ENCODE peak calls at places on chromosome X, in nine cellular contexts. One of them, this sample, is unnamed.

GRCh38 chrX:150421816-150422215 is 58.7 kb downstream of the MAMLD1 start:
- DNase-seq in choroid plexus epithelial cell: no peak
- DNase-seq in heart right ventricle: peak
- DNase-seq in fibroblast of mammary gland: peak
- DNase-seq in endothelial cell: no peak
- DNase-seq in AG04449: no peak
- DNase-seq in endothelial cell of umbilical vein: no peak
- DNase-seq in CD8-positive, alpha-beta T cell: no peak
- DNase-seq in neural crest cell: no peak
- DNase-seq in this sample: no peak

GRCh38 chrX:40734956-40735317 is 405 bp downstream of the MED14 start:
- DNase-seq in endothelial cell of umbilical vein: peak
- DNase-seq in AG04449: no peak
- DNase-seq in fibroblast of mammary gland: no peak
- DNase-seq in endothelial cell: no peak
- DNase-seq in heart right ventricle: no peak
- DNase-seq in choroid plexus epithelial cell: peak
- DNase-seq in CD8-positive, alpha-beta T cell: peak
- DNase-seq in neural crest cell: no peak
- DNase-seq in this sample: no peak

GRCh38 chrX:19870710-19871490 is 16.5 kb downstream of the SH3KBP1 start:
- DNase-seq in choroid plexus epithelial cell: no peak
- DNase-seq in endothelial cell of umbilical vein: peak
- DNase-seq in endothelial cell: no peak
- DNase-seq in AG04449: no peak
- DNase-seq in neural crest cell: no peak
- DNase-seq in CD8-positive, alpha-beta T cell: no peak
- DNase-seq in fibroblast of mammary gland: no peak
- DNase-seq in heart right ventricle: no peak
- DNase-seq in this sample: no peak

GRCh38 chrX:10769696-10770619 is 149.6 kb upstream of the MID1 start:
- DNase-seq in endothelial cell of umbilical vein: peak
- DNase-seq in CD8-positive, alpha-beta T cell: no peak
- DNase-seq in fibroblast of mammary gland: peak
- DNase-seq in heart right ventricle: no peak
- DNase-seq in neural crest cell: peak
- DNase-seq in choroid plexus epithelial cell: peak
- DNase-seq in AG04449: no peak
- DNase-seq in endothelial cell: no peak
- DNase-seq in this sample: no peak

GRCh38 chrX:8987672-8988250 is 46.2 kb downstream of the FAM9B start:
- DNase-seq in fibroblast of mammary gland: no peak
- DNase-seq in CD8-positive, alpha-beta T cell: peak
- DNase-seq in neural crest cell: no peak
- DNase-seq in endothelial cell of umbilical vein: no peak
- DNase-seq in choroid plexus epithelial cell: no peak
- DNase-seq in endothelial cell: no peak
- DNase-seq in heart right ventricle: no peak
- DNase-seq in AG04449: no peak
- DNase-seq in this sample: no peak

GRCh38 chrX:134969726-134970125 is 21.1 kb upstream of the SMIM10 start:
- DNase-seq in CD8-positive, alpha-beta T cell: no peak
- DNase-seq in endothelial cell of umbilical vein: no peak
- DNase-seq in heart right ventricle: no peak
- DNase-seq in choroid plexus epithelial cell: no peak
- DNase-seq in AG04449: no peak
- DNase-seq in neural crest cell: no peak
- DNase-seq in fibroblast of mammary gland: peak
- DNase-seq in endothelial cell: no peak
- DNase-seq in this sample: no peak

GRCh38 chrX:72269671-72270251 is 7.3 kb downstream of the RPS4X start:
- DNase-seq in choroid plexus epithelial cell: peak
- DNase-seq in heart right ventricle: no peak
- DNase-seq in endothelial cell: no peak
- DNase-seq in AG04449: no peak
- DNase-seq in fibroblast of mammary gland: peak
- DNase-seq in neural crest cell: no peak
- DNase-seq in endothelial cell of umbilical vein: peak
- DNase-seq in CD8-positive, alpha-beta T cell: no peak
- DNase-seq in this sample: no peak

GRCh38 chrX:153351981-153352380 is 18.0 kb downstream of the ZNF275 start:
- DNase-seq in neural crest cell: no peak
- DNase-seq in choroid plexus epithelial cell: no peak
- DNase-seq in heart right ventricle: no peak
- DNase-seq in AG04449: no peak
- DNase-seq in fibroblast of mammary gland: no peak
- DNase-seq in CD8-positive, alpha-beta T cell: no peak
- DNase-seq in endothelial cell: no peak
- DNase-seq in endothelial cell of umbilical vein: no peak
- DNase-seq in this sample: no peak

DNA sequence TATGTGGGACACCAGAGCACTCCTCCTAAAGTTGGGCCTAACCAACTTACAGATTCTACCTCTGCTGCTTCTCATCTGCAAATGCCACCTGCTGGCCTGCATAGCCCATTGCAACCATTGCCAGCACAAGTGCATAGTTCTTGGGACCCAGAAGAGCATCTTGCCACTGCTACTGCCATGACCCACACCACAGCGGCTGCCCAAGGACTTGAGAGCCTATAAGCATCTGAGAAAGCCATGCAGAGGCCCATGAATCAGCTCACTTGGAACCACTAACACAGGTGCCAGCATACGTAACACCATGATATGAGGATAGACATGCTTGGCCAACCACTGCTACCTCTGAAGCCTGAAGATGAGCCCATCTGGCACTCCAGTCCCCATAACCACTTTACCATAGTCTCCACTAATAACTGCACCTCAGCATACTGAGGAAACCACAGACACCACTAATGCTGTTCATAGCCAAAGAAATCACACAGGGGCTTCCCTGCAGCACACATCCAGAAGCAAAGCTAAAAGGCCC is 258.1 kb upstream of the AGTR2 start:
- DNase-seq in neural crest cell: no peak
- DNase-seq in CD8-positive, alpha-beta T cell: no peak
- DNase-seq in heart right ventricle: no peak
- DNase-seq in fibroblast of mammary gland: peak
- DNase-seq in choroid plexus epithelial cell: peak
- DNase-seq in AG04449: no peak
- DNase-seq in endothelial cell of umbilical vein: no peak
- DNase-seq in endothelial cell: no peak
- DNase-seq in this sample: no peak
- TF ChIP-seq CTCF in neural crest cell: peak
- TF ChIP-seq CTCF in CD8-positive, alpha-beta T cell: no peak
- TF ChIP-seq CTCF in heart right ventricle: no peak
- TF ChIP-seq CTCF in fibroblast of mammary gland: peak
- TF ChIP-seq CTCF in choroid plexus epithelial cell: peak
- TF ChIP-seq CTCF in AG04449: no peak
- TF ChIP-seq CTCF in endothelial cell of umbilical vein: no peak
- TF ChIP-seq CTCF in endothelial cell: peak
- TF ChIP-seq CTCF in this sample: peak

DNA sequence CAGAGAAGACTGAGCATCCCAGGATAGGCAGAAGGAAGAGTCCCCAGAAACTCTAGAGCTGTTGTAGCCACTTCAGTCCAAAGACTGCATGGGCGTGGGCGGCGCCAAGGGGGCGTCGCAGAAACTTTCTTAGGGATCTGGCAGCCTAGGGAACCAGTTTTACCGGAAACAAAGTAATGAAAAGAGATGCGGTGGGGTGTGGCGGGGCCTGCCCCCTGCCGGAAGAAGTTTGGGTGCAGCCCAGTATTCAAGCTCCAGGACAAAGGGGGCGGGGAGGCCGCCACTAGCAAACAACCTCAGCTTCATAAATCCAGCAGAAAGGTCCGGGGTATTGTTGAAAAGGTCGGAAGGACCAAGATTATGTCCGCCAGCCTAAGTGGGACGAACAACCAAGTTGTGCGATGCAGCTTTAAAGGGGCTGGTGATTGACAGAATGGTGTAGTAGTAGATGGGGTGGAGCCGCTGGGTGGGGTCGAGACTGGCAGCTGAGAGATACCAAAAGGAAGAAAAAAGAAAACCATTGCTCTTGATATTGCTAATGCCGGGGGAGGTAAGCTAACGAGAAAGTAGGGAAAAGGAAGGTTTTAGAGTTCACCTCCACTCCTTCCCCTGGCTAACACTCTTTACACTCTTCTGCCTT is 190.5 kb downstream of the RRAGB start:
- DNase-seq in heart right ventricle: peak
- DNase-seq in fibroblast of mammary gland: peak
- DNase-seq in AG04449: no peak
- DNase-seq in choroid plexus epithelial cell: peak
- DNase-seq in neural crest cell: peak
- DNase-seq in endothelial cell: peak
- DNase-seq in endothelial cell of umbilical vein: peak
- DNase-seq in CD8-positive, alpha-beta T cell: peak
- DNase-seq in this sample: peak
- TF ChIP-seq CTCF in heart right ventricle: peak
- TF ChIP-seq CTCF in fibroblast of mammary gland: peak
- TF ChIP-seq CTCF in AG04449: no peak
- TF ChIP-seq CTCF in choroid plexus epithelial cell: peak
- TF ChIP-seq CTCF in neural crest cell: peak
- TF ChIP-seq CTCF in endothelial cell: peak
- TF ChIP-seq CTCF in endothelial cell of umbilical vein: peak
- TF ChIP-seq CTCF in CD8-positive, alpha-beta T cell: peak
- TF ChIP-seq CTCF in this sample: peak

DNA sequence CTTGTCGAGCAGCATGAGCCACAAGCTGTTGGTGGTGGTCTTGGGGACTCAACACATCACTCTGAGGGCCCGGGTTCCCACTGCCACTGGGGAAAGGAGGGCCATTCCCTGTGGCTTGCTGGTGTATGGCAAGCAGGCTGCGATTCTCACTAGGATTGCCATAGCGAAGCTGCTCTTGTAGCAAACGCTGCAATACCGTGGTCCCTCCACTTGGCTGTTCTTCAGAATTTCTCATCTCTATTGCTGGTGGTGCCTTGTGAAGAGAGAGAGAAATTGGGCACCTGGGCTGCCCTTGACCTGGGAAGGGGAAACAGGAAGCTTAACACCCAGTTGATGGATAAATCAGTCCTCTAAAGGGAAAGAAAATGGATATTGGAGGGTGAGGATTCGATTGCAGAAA is 17.7 kb downstream of the AMOT start:
- DNase-seq in AG04449: no peak
- DNase-seq in fibroblast of mammary gland: no peak
- DNase-seq in heart right ventricle: no peak
- DNase-seq in endothelial cell of umbilical vein: no peak
- DNase-seq in choroid plexus epithelial cell: no peak
- DNase-seq in neural crest cell: no peak
- DNase-seq in endothelial cell: no peak
- DNase-seq in CD8-positive, alpha-beta T cell: no peak
- DNase-seq in this sample: no peak
- TF ChIP-seq CTCF in AG04449: no peak
- TF ChIP-seq CTCF in fibroblast of mammary gland: no peak
- TF ChIP-seq CTCF in heart right ventricle: no peak
- TF ChIP-seq CTCF in endothelial cell of umbilical vein: no peak
- TF ChIP-seq CTCF in choroid plexus epithelial cell: no peak
- TF ChIP-seq CTCF in neural crest cell: no peak
- TF ChIP-seq CTCF in endothelial cell: no peak
- TF ChIP-seq CTCF in CD8-positive, alpha-beta T cell: no peak
- TF ChIP-seq CTCF in this sample: no peak

DNA sequence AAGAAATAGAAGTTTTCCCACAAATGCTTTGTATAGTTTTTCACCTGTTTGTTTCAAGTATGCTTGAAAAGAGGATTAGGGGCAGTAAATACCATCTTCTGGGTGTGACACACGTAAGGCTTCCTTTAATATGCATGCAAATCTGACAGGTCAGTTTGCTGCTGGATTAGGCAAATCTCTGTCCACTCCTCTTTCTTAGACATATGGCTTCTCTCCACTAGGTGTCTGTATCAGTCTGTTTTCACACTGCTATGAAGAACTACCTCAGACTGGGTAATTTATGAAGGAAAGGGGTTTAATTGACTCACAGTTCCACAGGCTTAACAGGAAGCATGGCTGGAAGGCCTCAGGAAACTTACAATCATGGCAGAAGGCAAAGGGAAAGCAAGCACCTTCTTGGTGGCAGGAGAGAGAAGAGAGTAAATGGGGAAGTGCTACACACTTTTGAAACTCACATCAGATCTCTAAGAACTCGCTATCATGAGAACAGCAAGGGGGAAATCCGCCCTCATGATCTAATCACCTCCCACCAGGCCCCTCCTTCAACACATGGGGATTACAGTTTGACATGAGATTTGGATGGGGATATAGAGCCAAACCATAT is 66.9 kb downstream of the TAB3 start:
- DNase-seq in fibroblast of mammary gland: peak
- DNase-seq in CD8-positive, alpha-beta T cell: no peak
- DNase-seq in heart right ventricle: no peak
- DNase-seq in neural crest cell: no peak
- DNase-seq in AG04449: no peak
- DNase-seq in choroid plexus epithelial cell: peak
- DNase-seq in endothelial cell of umbilical vein: no peak
- DNase-seq in endothelial cell: no peak
- DNase-seq in this sample: no peak
- TF ChIP-seq CTCF in fibroblast of mammary gland: no peak
- TF ChIP-seq CTCF in CD8-positive, alpha-beta T cell: no peak
- TF ChIP-seq CTCF in heart right ventricle: no peak
- TF ChIP-seq CTCF in neural crest cell: peak
- TF ChIP-seq CTCF in AG04449: no peak
- TF ChIP-seq CTCF in choroid plexus epithelial cell: peak
- TF ChIP-seq CTCF in endothelial cell of umbilical vein: no peak
- TF ChIP-seq CTCF in endothelial cell: no peak
- TF ChIP-seq CTCF in this sample: peak

GRCh38 chrX:23634181-23634580 is 33.1 kb upstream of the PRDX4 start:
- DNase-seq in neural crest cell: no peak
- DNase-seq in endothelial cell of umbilical vein: peak
- DNase-seq in endothelial cell: no peak
- DNase-seq in CD8-positive, alpha-beta T cell: no peak
- DNase-seq in heart right ventricle: no peak
- DNase-seq in choroid plexus epithelial cell: peak
- DNase-seq in fibroblast of mammary gland: peak
- DNase-seq in AG04449: no peak
- DNase-seq in this sample: no peak
- TF ChIP-seq CTCF in neural crest cell: peak
- TF ChIP-seq CTCF in endothelial cell of umbilical vein: no peak
- TF ChIP-seq CTCF in endothelial cell: no peak
- TF ChIP-seq CTCF in CD8-positive, alpha-beta T cell: no peak
- TF ChIP-seq CTCF in heart right ventricle: no peak
- TF ChIP-seq CTCF in choroid plexus epithelial cell: peak
- TF ChIP-seq CTCF in fibroblast of mammary gland: peak
- TF ChIP-seq CTCF in AG04449: peak
- TF ChIP-seq CTCF in this sample: peak

DNA sequence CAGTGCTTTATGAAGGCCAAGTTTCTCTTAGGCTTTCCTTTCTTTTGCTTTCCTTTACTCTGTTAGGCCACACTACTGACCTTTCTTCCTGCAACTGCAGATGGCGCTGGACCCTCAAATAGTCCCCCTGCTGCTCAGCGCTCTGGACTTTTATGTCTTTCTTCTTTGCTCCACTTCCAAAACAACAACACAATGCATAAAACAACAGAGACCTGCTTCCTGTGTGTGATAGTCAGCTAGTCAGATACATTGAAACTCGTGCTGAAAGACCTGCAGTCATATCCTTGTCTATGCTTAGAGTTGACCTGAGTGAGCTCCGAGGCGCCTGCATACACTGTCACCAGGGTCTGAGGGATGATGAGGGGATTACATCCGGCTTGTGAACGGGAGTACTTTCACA is 108.9 kb upstream of the TEX13D start:
- DNase-seq in fibroblast of mammary gland: no peak
- DNase-seq in choroid plexus epithelial cell: no peak
- DNase-seq in heart right ventricle: no peak
- DNase-seq in endothelial cell: peak
- DNase-seq in neural crest cell: peak
- DNase-seq in CD8-positive, alpha-beta T cell: no peak
- DNase-seq in endothelial cell of umbilical vein: no peak
- DNase-seq in AG04449: no peak
- DNase-seq in this sample: no peak
- TF ChIP-seq CTCF in fibroblast of mammary gland: no peak
- TF ChIP-seq CTCF in choroid plexus epithelial cell: no peak
- TF ChIP-seq CTCF in heart right ventricle: no peak
- TF ChIP-seq CTCF in endothelial cell: no peak
- TF ChIP-seq CTCF in neural crest cell: no peak
- TF ChIP-seq CTCF in CD8-positive, alpha-beta T cell: no peak
- TF ChIP-seq CTCF in endothelial cell of umbilical vein: no peak
- TF ChIP-seq CTCF in AG04449: no peak
- TF ChIP-seq CTCF in this sample: peak

GRCh38 chrX:132636080-132636479 is 147.2 kb upstream of the MBNL3 start:
- DNase-seq in neural crest cell: no peak
- DNase-seq in endothelial cell of umbilical vein: peak
- DNase-seq in choroid plexus epithelial cell: peak
- DNase-seq in AG04449: no peak
- DNase-seq in fibroblast of mammary gland: peak
- DNase-seq in heart right ventricle: no peak
- DNase-seq in CD8-positive, alpha-beta T cell: no peak
- DNase-seq in endothelial cell: no peak
- DNase-seq in this sample: no peak
- TF ChIP-seq CTCF in neural crest cell: no peak
- TF ChIP-seq CTCF in endothelial cell of umbilical vein: no peak
- TF ChIP-seq CTCF in choroid plexus epithelial cell: no peak
- TF ChIP-seq CTCF in AG04449: no peak
- TF ChIP-seq CTCF in fibroblast of mammary gland: no peak
- TF ChIP-seq CTCF in heart right ventricle: no peak
- TF ChIP-seq CTCF in CD8-positive, alpha-beta T cell: no peak
- TF ChIP-seq CTCF in endothelial cell: no peak
- TF ChIP-seq CTCF in this sample: no peak